ENCODE peak calls at places on chromosomes 13 and 19, in six cellular contexts. One of them, this sample, is unnamed.

GRCh38 chr19:8576273-8576993 is 809 bp downstream of the MYO1F start:
- DNase-seq in effector memory CD4-positive, alpha-beta T cell: no peak
- DNase-seq in ovary: no peak
- DNase-seq in AG04450: no peak
- DNase-seq in Panc1: no peak
- DNase-seq in astrocyte of the cerebellum: no peak
- DNase-seq in this sample: no peak

GRCh38 chr13:113390874-113391497 is 27.1 kb upstream of the GRTP1 start:
- DNase-seq in effector memory CD4-positive, alpha-beta T cell: no peak
- DNase-seq in AG04450: no peak
- DNase-seq in astrocyte of the cerebellum: no peak
- DNase-seq in Panc1: no peak
- DNase-seq in ovary: peak
- DNase-seq in this sample: no peak

GRCh38 chr19:7492142-7493055 is 3.6 kb upstream of the PEX11G start:
- DNase-seq in astrocyte of the cerebellum: no peak
- DNase-seq in effector memory CD4-positive, alpha-beta T cell: no peak
- DNase-seq in ovary: no peak
- DNase-seq in AG04450: no peak
- DNase-seq in Panc1: no peak
- DNase-seq in this sample: no peak

GRCh38 chr13:113138792-113139551 is 16.4 kb downstream of the F10 start:
- DNase-seq in AG04450: no peak
- DNase-seq in effector memory CD4-positive, alpha-beta T cell: no peak
- DNase-seq in ovary: no peak
- DNase-seq in astrocyte of the cerebellum: no peak
- DNase-seq in Panc1: no peak
- DNase-seq in this sample: no peak

GRCh38 chr13:87147076-87147475 is 524.1 kb upstream of the SLITRK5 start:
- DNase-seq in astrocyte of the cerebellum: no peak
- DNase-seq in Panc1: no peak
- DNase-seq in ovary: no peak
- DNase-seq in AG04450: no peak
- DNase-seq in effector memory CD4-positive, alpha-beta T cell: no peak
- DNase-seq in this sample: no peak

GRCh38 chr13:24271611-24272451 is 37.5 kb upstream of the C1QTNF9 start:
- DNase-seq in astrocyte of the cerebellum: peak
- DNase-seq in AG04450: peak
- DNase-seq in ovary: peak
- DNase-seq in effector memory CD4-positive, alpha-beta T cell: peak
- DNase-seq in Panc1: no peak
- DNase-seq in this sample: peak

GRCh38 chr13:30148171-30148754 is 159.1 kb downstream of the KATNAL1 start:
- DNase-seq in ovary: no peak
- DNase-seq in AG04450: no peak
- DNase-seq in astrocyte of the cerebellum: no peak
- DNase-seq in effector memory CD4-positive, alpha-beta T cell: no peak
- DNase-seq in Panc1: no peak
- DNase-seq in this sample: no peak

GRCh38 chr19:30815889-30816580 is 443.9 kb downstream of the ZNF536 start:
- DNase-seq in astrocyte of the cerebellum: no peak
- DNase-seq in AG04450: no peak
- DNase-seq in effector memory CD4-positive, alpha-beta T cell: no peak
- DNase-seq in ovary: no peak
- DNase-seq in Panc1: no peak
- DNase-seq in this sample: no peak

GRCh38 chr19:33463194-33463593 is 58.4 kb downstream of the PEPD start:
- DNase-seq in ovary: no peak
- DNase-seq in astrocyte of the cerebellum: no peak
- DNase-seq in Panc1: no peak
- DNase-seq in effector memory CD4-positive, alpha-beta T cell: no peak
- DNase-seq in AG04450: no peak
- DNase-seq in this sample: no peak

GRCh38 chr13:21670883-21671792 is at the start of gene FGF9:
- DNase-seq in AG04450: no peak
- DNase-seq in astrocyte of the cerebellum: peak
- DNase-seq in ovary: peak
- DNase-seq in Panc1: no peak
- DNase-seq in effector memory CD4-positive, alpha-beta T cell: peak
- DNase-seq in this sample: no peak

DNA sequence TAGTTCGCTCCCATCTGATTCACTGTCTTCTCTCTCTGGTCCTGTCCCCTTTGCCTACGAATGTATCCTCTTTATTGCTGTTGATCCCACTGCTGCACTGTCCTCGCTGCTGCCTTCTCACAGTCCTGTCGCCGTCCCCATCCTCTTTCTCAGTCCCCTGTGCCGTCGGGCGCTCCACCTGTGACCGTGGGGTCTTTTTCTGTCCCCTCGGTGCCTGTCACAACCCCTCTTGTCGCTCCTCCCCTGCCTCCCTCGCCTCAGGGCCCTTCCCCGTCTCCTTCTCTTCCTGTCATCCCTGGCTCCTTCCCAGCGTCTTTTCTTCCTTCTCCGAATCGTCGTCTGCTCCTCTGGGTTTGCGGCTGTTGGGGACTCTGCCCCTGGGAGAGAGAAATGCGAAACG is 32.3 kb downstream of the SYT3 start:
- DNase-seq in effector memory CD4-positive, alpha-beta T cell: no peak
- DNase-seq in ovary: no peak
- DNase-seq in Panc1: no peak
- DNase-seq in AG04450: no peak
- DNase-seq in astrocyte of the cerebellum: no peak
- DNase-seq in this sample: no peak
- H3K4me3 ChIP-seq in effector memory CD4-positive, alpha-beta T cell: no peak
- H3K4me3 ChIP-seq in ovary: no peak
- H3K4me3 ChIP-seq in Panc1: no peak
- H3K4me3 ChIP-seq in AG04450: no peak
- H3K4me3 ChIP-seq in astrocyte of the cerebellum: no peak
- H3K4me3 ChIP-seq in this sample: peak

DNA sequence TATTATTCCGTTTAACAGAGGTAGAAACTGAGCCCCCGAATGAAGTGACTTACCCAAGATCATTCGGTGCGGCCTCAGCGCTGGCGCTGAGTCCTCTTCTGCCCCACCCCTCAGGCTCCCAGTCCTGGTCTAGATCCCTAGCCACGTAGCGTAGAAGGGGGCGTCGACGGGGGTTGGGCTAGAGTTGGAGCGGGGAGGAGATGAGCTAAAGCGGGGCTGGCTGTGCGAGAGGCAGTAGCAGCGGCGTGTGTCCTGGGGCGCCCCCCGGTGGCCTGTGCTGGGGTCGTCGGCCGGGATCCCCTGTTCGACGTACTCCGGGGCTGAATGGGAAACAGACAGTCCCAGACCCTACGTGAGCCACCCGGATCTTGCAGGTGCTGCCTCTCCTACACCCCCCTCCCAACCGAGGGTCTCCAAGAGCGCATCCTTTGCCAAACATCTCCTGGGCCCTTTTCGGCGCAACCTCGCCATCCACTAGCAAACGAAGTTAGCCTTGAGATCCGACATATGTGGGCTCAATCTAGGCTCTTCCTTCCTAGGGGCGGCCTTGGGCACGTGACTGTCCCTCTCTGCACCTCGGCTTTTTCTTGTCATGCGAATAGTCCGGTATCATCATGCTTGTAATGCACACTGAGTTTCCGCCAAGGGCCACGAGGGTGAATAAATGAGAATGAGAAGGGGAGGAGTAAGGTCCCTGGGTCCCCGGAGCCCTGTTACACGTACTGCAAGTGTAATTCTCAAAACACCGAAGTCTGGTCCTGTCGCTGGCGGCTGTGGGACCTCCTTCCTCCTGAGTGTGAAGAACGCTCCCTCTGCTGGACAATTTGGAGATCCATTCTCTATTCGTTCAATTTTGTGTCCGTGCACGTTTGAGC is 47.7 kb downstream of the CYP4F22 start:
- DNase-seq in ovary: peak
- DNase-seq in AG04450: peak
- DNase-seq in effector memory CD4-positive, alpha-beta T cell: peak
- DNase-seq in astrocyte of the cerebellum: peak
- DNase-seq in Panc1: peak
- DNase-seq in this sample: peak
- H3K4me3 ChIP-seq in ovary: peak
- H3K4me3 ChIP-seq in AG04450: peak
- H3K4me3 ChIP-seq in effector memory CD4-positive, alpha-beta T cell: peak
- H3K4me3 ChIP-seq in astrocyte of the cerebellum: no peak
- H3K4me3 ChIP-seq in Panc1: peak
- H3K4me3 ChIP-seq in this sample: peak

DNA sequence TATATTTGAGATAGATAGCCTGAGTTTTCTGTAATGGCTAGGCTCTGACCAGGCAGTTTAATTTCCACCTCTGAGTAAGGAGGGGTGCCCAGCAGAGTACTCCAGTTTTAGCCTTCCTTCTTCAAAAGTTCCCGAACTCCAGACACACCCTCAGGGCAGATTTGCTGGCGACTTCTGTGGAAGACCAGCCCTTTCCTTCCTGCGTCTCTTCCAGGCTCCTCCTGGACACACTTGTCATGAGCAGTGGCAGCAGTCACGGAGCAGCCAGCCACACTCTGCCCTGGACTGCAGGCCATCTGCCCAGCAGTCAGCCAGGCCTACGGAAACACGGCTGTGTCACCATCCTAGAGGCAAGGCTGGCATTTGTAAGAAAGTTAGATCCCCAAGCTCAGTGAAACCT is 6.6 kb upstream of the FLT1 start:
- DNase-seq in astrocyte of the cerebellum: no peak
- DNase-seq in AG04450: no peak
- DNase-seq in Panc1: no peak
- DNase-seq in ovary: no peak
- DNase-seq in effector memory CD4-positive, alpha-beta T cell: no peak
- DNase-seq in this sample: no peak
- H3K4me3 ChIP-seq in astrocyte of the cerebellum: no peak
- H3K4me3 ChIP-seq in AG04450: no peak
- H3K4me3 ChIP-seq in Panc1: no peak
- H3K4me3 ChIP-seq in ovary: no peak
- H3K4me3 ChIP-seq in effector memory CD4-positive, alpha-beta T cell: no peak
- H3K4me3 ChIP-seq in this sample: no peak

GRCh38 chr19:35134601-35135091 is at the start of gene LGI4:
- DNase-seq in Panc1: no peak
- DNase-seq in astrocyte of the cerebellum: no peak
- DNase-seq in ovary: no peak
- DNase-seq in effector memory CD4-positive, alpha-beta T cell: no peak
- DNase-seq in AG04450: no peak
- DNase-seq in this sample: no peak

GRCh38 chr19:35133826-35134225 is 1.0 kb downstream of the LGI4 start:
- DNase-seq in effector memory CD4-positive, alpha-beta T cell: no peak
- DNase-seq in AG04450: no peak
- DNase-seq in astrocyte of the cerebellum: no peak
- DNase-seq in Panc1: no peak
- DNase-seq in ovary: no peak
- DNase-seq in this sample: no peak

GRCh38 chr19:35136977-35137702 is 1.5 kb upstream of the FXYD1 start:
- DNase-seq in astrocyte of the cerebellum: no peak
- DNase-seq in effector memory CD4-positive, alpha-beta T cell: no peak
- DNase-seq in Panc1: no peak
- DNase-seq in AG04450: no peak
- DNase-seq in ovary: no peak
- DNase-seq in this sample: no peak

GRCh38 chr19:35136231-35136630 is 1.4 kb upstream of the LGI4 start:
- DNase-seq in ovary: no peak
- DNase-seq in effector memory CD4-positive, alpha-beta T cell: no peak
- DNase-seq in AG04450: no peak
- DNase-seq in astrocyte of the cerebellum: no peak
- DNase-seq in Panc1: no peak
- DNase-seq in this sample: no peak

GRCh38 chr19:35135389-35135909 is 590 bp upstream of the LGI4 start:
- DNase-seq in AG04450: no peak
- DNase-seq in effector memory CD4-positive, alpha-beta T cell: peak
- DNase-seq in astrocyte of the cerebellum: peak
- DNase-seq in Panc1: no peak
- DNase-seq in ovary: peak
- DNase-seq in this sample: peak
- H3K4me3 ChIP-seq in AG04450: no peak
- H3K4me3 ChIP-seq in effector memory CD4-positive, alpha-beta T cell: no peak
- H3K4me3 ChIP-seq in astrocyte of the cerebellum: no peak
- H3K4me3 ChIP-seq in Panc1: no peak
- H3K4me3 ChIP-seq in ovary: peak
- H3K4me3 ChIP-seq in this sample: peak

GRCh38 chr19:53553865-53554791 is 16.2 kb downstream of the ZNF331 start:
- DNase-seq in astrocyte of the cerebellum: peak
- DNase-seq in AG04450: peak
- DNase-seq in ovary: peak
- DNase-seq in effector memory CD4-positive, alpha-beta T cell: peak
- DNase-seq in Panc1: peak
- DNase-seq in this sample: peak
- H3K4me3 ChIP-seq in astrocyte of the cerebellum: peak
- H3K4me3 ChIP-seq in AG04450: peak
- H3K4me3 ChIP-seq in ovary: peak
- H3K4me3 ChIP-seq in effector memory CD4-positive, alpha-beta T cell: peak
- H3K4me3 ChIP-seq in Panc1: peak
- H3K4me3 ChIP-seq in this sample: peak

DNA sequence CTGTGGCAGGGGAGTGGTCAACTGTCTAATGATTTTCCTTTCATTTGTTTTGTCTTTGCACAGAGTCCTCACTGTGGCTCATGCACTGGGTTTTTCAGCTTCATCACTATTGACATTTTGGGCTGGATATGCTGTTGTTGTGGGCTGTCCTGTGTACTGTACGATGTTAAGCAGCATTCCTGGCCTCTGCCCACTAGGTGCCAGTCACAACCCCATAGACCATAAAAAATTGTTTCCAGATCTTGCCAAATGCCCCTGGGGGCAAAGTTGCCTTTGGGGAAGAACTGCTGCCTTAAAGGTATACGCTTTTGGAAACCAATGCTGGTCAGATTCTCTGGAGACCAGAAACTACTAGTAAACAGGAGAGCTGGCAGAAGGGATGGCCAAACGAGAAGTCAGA is 310.4 kb downstream of the SPRY2 start:
- DNase-seq in ovary: no peak
- DNase-seq in astrocyte of the cerebellum: no peak
- DNase-seq in Panc1: no peak
- DNase-seq in effector memory CD4-positive, alpha-beta T cell: no peak
- DNase-seq in AG04450: no peak
- DNase-seq in this sample: no peak
- H3K4me3 ChIP-seq in ovary: no peak
- H3K4me3 ChIP-seq in astrocyte of the cerebellum: no peak
- H3K4me3 ChIP-seq in Panc1: no peak
- H3K4me3 ChIP-seq in effector memory CD4-positive, alpha-beta T cell: no peak
- H3K4me3 ChIP-seq in AG04450: no peak
- H3K4me3 ChIP-seq in this sample: no peak

GRCh38 chr13:36673352-36673751 is 468 bp upstream of the SERTM1 start:
- DNase-seq in Panc1: no peak
- DNase-seq in ovary: no peak
- DNase-seq in AG04450: no peak
- DNase-seq in astrocyte of the cerebellum: no peak
- DNase-seq in effector memory CD4-positive, alpha-beta T cell: no peak
- DNase-seq in this sample: no peak
- H3K4me3 ChIP-seq in Panc1: no peak
- H3K4me3 ChIP-seq in ovary: peak
- H3K4me3 ChIP-seq in AG04450: no peak
- H3K4me3 ChIP-seq in astrocyte of the cerebellum: peak
- H3K4me3 ChIP-seq in effector memory CD4-positive, alpha-beta T cell: no peak
- H3K4me3 ChIP-seq in this sample: peak

This sample was measured in dorsolateral prefrontal cortex.